ENCODE peak calls at places on chromosome 10, in eight cellular contexts. One of them, this sample, is unnamed.

GRCh38 chr10:125284875-125285597 is 124.7 kb upstream of the CTBP2 start:
- DNase-seq in stimulated activated CD4-positive, alpha-beta T cell treated with anti-CD3 and anti-CD28 coated beads, Interleukin-12 subunit alpha, Interleukin-12 subunit beta, amount 100 ng/mL, for 48 hours: no peak
- DNase-seq in type B pancreatic cell: no peak
- DNase-seq in CD4-positive, CD25-positive, alpha-beta regulatory T cell: no peak
- DNase-seq in HCT116: peak; percentile 58
- DNase-seq in psoas muscle: no peak
- DNase-seq in amniotic stem cell: no peak
- DNase-seq in RCC 7860: no peak
- DNase-seq in this sample: peak; percentile 4

GRCh38 chr10:74542077-74542476 is 284.3 kb upstream of the KAT6B start:
- DNase-seq in stimulated activated CD4-positive, alpha-beta T cell treated with anti-CD3 and anti-CD28 coated beads, Interleukin-12 subunit alpha, Interleukin-12 subunit beta, amount 100 ng/mL, for 48 hours: no peak
- DNase-seq in type B pancreatic cell: no peak
- DNase-seq in CD4-positive, CD25-positive, alpha-beta regulatory T cell: no peak
- DNase-seq in HCT116: no peak
- DNase-seq in psoas muscle: no peak
- DNase-seq in amniotic stem cell: peak; percentile 53
- DNase-seq in RCC 7860: no peak
- DNase-seq in this sample: no peak

GRCh38 chr10:97843296-97843671 is 6.4 kb upstream of the GOLGA7B start:
- DNase-seq in stimulated activated CD4-positive, alpha-beta T cell treated with anti-CD3 and anti-CD28 coated beads, Interleukin-12 subunit alpha, Interleukin-12 subunit beta, amount 100 ng/mL, for 48 hours: no peak
- DNase-seq in type B pancreatic cell: no peak
- DNase-seq in CD4-positive, CD25-positive, alpha-beta regulatory T cell: no peak
- DNase-seq in HCT116: no peak
- DNase-seq in psoas muscle: no peak
- DNase-seq in amniotic stem cell: no peak
- DNase-seq in RCC 7860: peak; percentile 39
- DNase-seq in this sample: peak; percentile 75

GRCh38 chr10:119651514-119652327 is 541 bp downstream of the BAG3 start:
- DNase-seq in stimulated activated CD4-positive, alpha-beta T cell treated with anti-CD3 and anti-CD28 coated beads, Interleukin-12 subunit alpha, Interleukin-12 subunit beta, amount 100 ng/mL, for 48 hours: no peak
- DNase-seq in type B pancreatic cell: no peak
- DNase-seq in CD4-positive, CD25-positive, alpha-beta regulatory T cell: peak; percentile 17
- DNase-seq in HCT116: no peak
- DNase-seq in psoas muscle: peak; percentile 61
- DNase-seq in amniotic stem cell: no peak
- DNase-seq in RCC 7860: no peak
- DNase-seq in this sample: peak; percentile 15

GRCh38 chr10:12444981-12445700 is 95.8 kb downstream of the CAMK1D start:
- DNase-seq in stimulated activated CD4-positive, alpha-beta T cell treated with anti-CD3 and anti-CD28 coated beads, Interleukin-12 subunit alpha, Interleukin-12 subunit beta, amount 100 ng/mL, for 48 hours: no peak
- DNase-seq in type B pancreatic cell: no peak
- DNase-seq in CD4-positive, CD25-positive, alpha-beta regulatory T cell: no peak
- DNase-seq in HCT116: no peak
- DNase-seq in psoas muscle: no peak
- DNase-seq in amniotic stem cell: no peak
- DNase-seq in RCC 7860: no peak
- DNase-seq in this sample: no peak

GRCh38 chr10:101236376-101237079 is 7.3 kb upstream of the LBX1 start:
- DNase-seq in stimulated activated CD4-positive, alpha-beta T cell treated with anti-CD3 and anti-CD28 coated beads, Interleukin-12 subunit alpha, Interleukin-12 subunit beta, amount 100 ng/mL, for 48 hours: no peak
- DNase-seq in type B pancreatic cell: no peak
- DNase-seq in CD4-positive, CD25-positive, alpha-beta regulatory T cell: no peak
- DNase-seq in HCT116: no peak
- DNase-seq in psoas muscle: peak; percentile 51
- DNase-seq in amniotic stem cell: no peak
- DNase-seq in RCC 7860: no peak
- DNase-seq in this sample: no peak

GRCh38 chr10:83701799-83702198 is 437.5 kb upstream of the GHITM start:
- DNase-seq in stimulated activated CD4-positive, alpha-beta T cell treated with anti-CD3 and anti-CD28 coated beads, Interleukin-12 subunit alpha, Interleukin-12 subunit beta, amount 100 ng/mL, for 48 hours: no peak
- DNase-seq in type B pancreatic cell: no peak
- DNase-seq in CD4-positive, CD25-positive, alpha-beta regulatory T cell: no peak
- DNase-seq in HCT116: no peak
- DNase-seq in psoas muscle: no peak
- DNase-seq in amniotic stem cell: no peak
- DNase-seq in RCC 7860: no peak
- DNase-seq in this sample: no peak

GRCh38 chr10:122103592-122103991 is 114.6 kb downstream of the TACC2 start:
- DNase-seq in stimulated activated CD4-positive, alpha-beta T cell treated with anti-CD3 and anti-CD28 coated beads, Interleukin-12 subunit alpha, Interleukin-12 subunit beta, amount 100 ng/mL, for 48 hours: no peak
- DNase-seq in type B pancreatic cell: no peak
- DNase-seq in CD4-positive, CD25-positive, alpha-beta regulatory T cell: no peak
- DNase-seq in HCT116: no peak
- DNase-seq in psoas muscle: no peak
- DNase-seq in amniotic stem cell: no peak
- DNase-seq in RCC 7860: no peak
- DNase-seq in this sample: no peak

GRCh38 chr10:17444062-17444714 is 10.2 kb downstream of the ST8SIA6 start:
- DNase-seq in stimulated activated CD4-positive, alpha-beta T cell treated with anti-CD3 and anti-CD28 coated beads, Interleukin-12 subunit alpha, Interleukin-12 subunit beta, amount 100 ng/mL, for 48 hours: no peak
- DNase-seq in type B pancreatic cell: no peak
- DNase-seq in CD4-positive, CD25-positive, alpha-beta regulatory T cell: no peak
- DNase-seq in HCT116: no peak
- DNase-seq in psoas muscle: no peak
- DNase-seq in amniotic stem cell: no peak
- DNase-seq in RCC 7860: no peak
- DNase-seq in this sample: no peak

GRCh38 chr10:103491729-103492364 is 1.7 kb upstream of the NEURL1 start:
- DNase-seq in stimulated activated CD4-positive, alpha-beta T cell treated with anti-CD3 and anti-CD28 coated beads, Interleukin-12 subunit alpha, Interleukin-12 subunit beta, amount 100 ng/mL, for 48 hours: no peak
- DNase-seq in type B pancreatic cell: no peak
- DNase-seq in CD4-positive, CD25-positive, alpha-beta regulatory T cell: no peak
- DNase-seq in HCT116: peak; percentile 44
- DNase-seq in psoas muscle: peak; percentile 56
- DNase-seq in amniotic stem cell: peak; percentile 69
- DNase-seq in RCC 7860: peak; percentile 89
- DNase-seq in this sample: peak; percentile 49

GRCh38 chr10:119859422-119860258 is 13.0 kb downstream of the MCMBP start:
- DNase-seq in stimulated activated CD4-positive, alpha-beta T cell treated with anti-CD3 and anti-CD28 coated beads, Interleukin-12 subunit alpha, Interleukin-12 subunit beta, amount 100 ng/mL, for 48 hours: no peak
- DNase-seq in type B pancreatic cell: no peak
- DNase-seq in CD4-positive, CD25-positive, alpha-beta regulatory T cell: no peak
- DNase-seq in HCT116: peak; percentile 59
- DNase-seq in psoas muscle: no peak
- DNase-seq in amniotic stem cell: peak; percentile 24
- DNase-seq in RCC 7860: peak; percentile 40
- DNase-seq in this sample: peak; percentile 44

GRCh38 chr10:36021096-36021495 is 379.0 kb upstream of the FZD8 start:
- DNase-seq in stimulated activated CD4-positive, alpha-beta T cell treated with anti-CD3 and anti-CD28 coated beads, Interleukin-12 subunit alpha, Interleukin-12 subunit beta, amount 100 ng/mL, for 48 hours: no peak
- DNase-seq in type B pancreatic cell: no peak
- DNase-seq in CD4-positive, CD25-positive, alpha-beta regulatory T cell: no peak
- DNase-seq in HCT116: no peak
- DNase-seq in psoas muscle: no peak
- DNase-seq in amniotic stem cell: no peak
- DNase-seq in RCC 7860: no peak
- DNase-seq in this sample: no peak

GRCh38 chr10:115762029-115762428 is 511.0 kb downstream of the GFRA1 start:
- DNase-seq in stimulated activated CD4-positive, alpha-beta T cell treated with anti-CD3 and anti-CD28 coated beads, Interleukin-12 subunit alpha, Interleukin-12 subunit beta, amount 100 ng/mL, for 48 hours: no peak
- DNase-seq in type B pancreatic cell: no peak
- DNase-seq in CD4-positive, CD25-positive, alpha-beta regulatory T cell: no peak
- DNase-seq in HCT116: no peak
- DNase-seq in psoas muscle: no peak
- DNase-seq in amniotic stem cell: no peak
- DNase-seq in RCC 7860: no peak
- DNase-seq in this sample: no peak

GRCh38 chr10:80136134-80136571 is 3.6 kb downstream of the PLAC9 start:
- DNase-seq in stimulated activated CD4-positive, alpha-beta T cell treated with anti-CD3 and anti-CD28 coated beads, Interleukin-12 subunit alpha, Interleukin-12 subunit beta, amount 100 ng/mL, for 48 hours: no peak
- DNase-seq in type B pancreatic cell: no peak
- DNase-seq in CD4-positive, CD25-positive, alpha-beta regulatory T cell: no peak
- DNase-seq in HCT116: no peak
- DNase-seq in psoas muscle: peak; percentile 95
- DNase-seq in amniotic stem cell: no peak
- DNase-seq in RCC 7860: no peak
- DNase-seq in this sample: no peak

GRCh38 chr10:21758239-21758638 is 224.2 kb downstream of the MLLT10 start:
- DNase-seq in stimulated activated CD4-positive, alpha-beta T cell treated with anti-CD3 and anti-CD28 coated beads, Interleukin-12 subunit alpha, Interleukin-12 subunit beta, amount 100 ng/mL, for 48 hours: no peak
- DNase-seq in type B pancreatic cell: no peak
- DNase-seq in CD4-positive, CD25-positive, alpha-beta regulatory T cell: no peak
- DNase-seq in HCT116: no peak
- DNase-seq in psoas muscle: no peak
- DNase-seq in amniotic stem cell: no peak
- DNase-seq in RCC 7860: no peak
- DNase-seq in this sample: no peak

GRCh38 chr10:105837951-105838350 is 1196.9 kb downstream of the SORCS3 start:
- DNase-seq in stimulated activated CD4-positive, alpha-beta T cell treated with anti-CD3 and anti-CD28 coated beads, Interleukin-12 subunit alpha, Interleukin-12 subunit beta, amount 100 ng/mL, for 48 hours: no peak
- DNase-seq in type B pancreatic cell: no peak
- DNase-seq in CD4-positive, CD25-positive, alpha-beta regulatory T cell: no peak
- DNase-seq in HCT116: no peak
- DNase-seq in psoas muscle: no peak
- DNase-seq in amniotic stem cell: no peak
- DNase-seq in RCC 7860: peak; percentile 13
- DNase-seq in this sample: peak; percentile 33

GRCh38 chr10:7565871-7566270 is 100.9 kb downstream of the ITIH5 start:
- DNase-seq in stimulated activated CD4-positive, alpha-beta T cell treated with anti-CD3 and anti-CD28 coated beads, Interleukin-12 subunit alpha, Interleukin-12 subunit beta, amount 100 ng/mL, for 48 hours: no peak
- DNase-seq in type B pancreatic cell: no peak
- DNase-seq in CD4-positive, CD25-positive, alpha-beta regulatory T cell: no peak
- DNase-seq in HCT116: no peak
- DNase-seq in psoas muscle: no peak
- DNase-seq in amniotic stem cell: no peak
- DNase-seq in RCC 7860: no peak
- DNase-seq in this sample: no peak

GRCh38 chr10:11595395-11595692 is 16.1 kb downstream of the USP6NL start:
- DNase-seq in stimulated activated CD4-positive, alpha-beta T cell treated with anti-CD3 and anti-CD28 coated beads, Interleukin-12 subunit alpha, Interleukin-12 subunit beta, amount 100 ng/mL, for 48 hours: no peak
- DNase-seq in type B pancreatic cell: no peak
- DNase-seq in CD4-positive, CD25-positive, alpha-beta regulatory T cell: no peak
- DNase-seq in HCT116: no peak
- DNase-seq in psoas muscle: no peak
- DNase-seq in amniotic stem cell: no peak
- DNase-seq in RCC 7860: peak; percentile 17
- DNase-seq in this sample: no peak

GRCh38 chr10:113858541-113858940 is 4.1 kb downstream of the NHLRC2 start:
- DNase-seq in stimulated activated CD4-positive, alpha-beta T cell treated with anti-CD3 and anti-CD28 coated beads, Interleukin-12 subunit alpha, Interleukin-12 subunit beta, amount 100 ng/mL, for 48 hours: no peak
- DNase-seq in type B pancreatic cell: no peak
- DNase-seq in CD4-positive, CD25-positive, alpha-beta regulatory T cell: no peak
- DNase-seq in HCT116: no peak
- DNase-seq in psoas muscle: no peak
- DNase-seq in amniotic stem cell: no peak
- DNase-seq in RCC 7860: no peak
- DNase-seq in this sample: peak; percentile 88

GRCh38 chr10:692682-693351 is 3.3 kb upstream of the DIP2C start:
- DNase-seq in stimulated activated CD4-positive, alpha-beta T cell treated with anti-CD3 and anti-CD28 coated beads, Interleukin-12 subunit alpha, Interleukin-12 subunit beta, amount 100 ng/mL, for 48 hours: no peak
- DNase-seq in type B pancreatic cell: no peak
- DNase-seq in CD4-positive, CD25-positive, alpha-beta regulatory T cell: no peak
- DNase-seq in HCT116: no peak
- DNase-seq in psoas muscle: no peak
- DNase-seq in amniotic stem cell: no peak
- DNase-seq in RCC 7860: no peak
- DNase-seq in this sample: no peak

This sample was measured in small intestine.